ENCODE peak calls at places on chromosomes 4 and X, in four cellular contexts. B is tibial artery, Z is transverse colon, C is astrocyte of the spinal cord. D is an unnamed sample.

GRCh38 chr4:128528793-128529553 is 241.4 kb upstream of the PGRMC2 start:
- DNase-seq in B (no peak), Z (no peak), C (peak; percentile 95), D (peak; percentile 100)

GRCh38 chr4:182897601-182898478 is 19.3 kb downstream of the DCTD start:
- DNase-seq in B (no peak), Z (no peak), C (no peak), D (no peak)

GRCh38 chrX:120251471-120252011 is 929 bp downstream of the ZBTB33 start:
- DNase-seq in B (peak; percentile 60), Z (peak; percentile 33), C (peak; percentile 12), D (peak; percentile 25)

GRCh38 chr4:180134116-180134866 is 2108.9 kb upstream of the TENM3 start:
- DNase-seq in B (no peak), Z (peak; percentile 23), C (peak; percentile 6), D (no peak)

GRCh38 chr4:8914461-8915171 is 43.0 kb upstream of the HMX1 start:
- DNase-seq in B (peak; percentile 34), Z (no peak), C (no peak), D (no peak)

GRCh38 chr4:128782076-128782715 is 27.3 kb upstream of the JADE1 start:
- DNase-seq in B (no peak), Z (peak; percentile 50), C (no peak), D (no peak)

GRCh38 chr4:84324850-84325249 is 174.2 kb downstream of the NKX6-1 start:
- DNase-seq in B (no peak), Z (no peak), C (no peak), D (no peak)

GRCh38 chr4:2059726-2060577 is 825 bp downstream of the NAT8L start:
- DNase-seq in B (no peak), Z (no peak), C (no peak), D (no peak)

GRCh38 chr4:99852199-99852718 is 35.6 kb downstream of the DAPP1 start:
- DNase-seq in B (no peak), Z (no peak), C (no peak), D (no peak)

GRCh38 chr4:147678121-147678520 is 5.8 kb downstream of the PRMT9 start:
- DNase-seq in B (no peak), Z (no peak), C (no peak), D (no peak)

GRCh38 chr4:107897823-107898222 is 33.5 kb upstream of the CYP2U1 start:
- DNase-seq in B (no peak), Z (no peak), C (no peak), D (no peak)

GRCh38 chrX:12929701-12930100 is 23.3 kb downstream of the TLR8 start:
- DNase-seq in B (no peak), Z (no peak), C (no peak), D (no peak)

GRCh38 chr4:8010618-8011017 is 71.0 kb upstream of the AFAP1 start:
- DNase-seq in B (no peak), Z (peak; percentile 49), C (peak; percentile 61), D (peak; percentile 63)

GRCh38 chr4:163166041-163166579 is 580 bp downstream of the NAF1 start:
- DNase-seq in B (peak; percentile 78), Z (peak; percentile 47), C (peak; percentile 52), D (peak; percentile 47)

GRCh38 chr4:121690001-121690400 is 6.8 kb downstream of the ANXA5 start:
- DNase-seq in B (no peak), Z (no peak), C (peak; percentile 66), D (no peak)

GRCh38 chr4:146916479-146917076 is 29.1 kb downstream of the TTC29 start:
- DNase-seq in B (no peak), Z (no peak), C (peak; percentile 56), D (peak; percentile 66)

GRCh38 chr4:181312066-181312465 is 931.1 kb upstream of the TENM3 start:
- DNase-seq in B (no peak), Z (no peak), C (no peak), D (no peak)

GRCh38 chr4:181308476-181309170 is 934.6 kb upstream of the TENM3 start:
- DNase-seq in B (no peak), Z (no peak), C (no peak), D (no peak)
- H3K4me3 ChIP-seq in B (no peak overlapping the region), Z (no peak overlapping the region), C (no peak overlapping the region), D (no peak overlapping the region)

DNA sequence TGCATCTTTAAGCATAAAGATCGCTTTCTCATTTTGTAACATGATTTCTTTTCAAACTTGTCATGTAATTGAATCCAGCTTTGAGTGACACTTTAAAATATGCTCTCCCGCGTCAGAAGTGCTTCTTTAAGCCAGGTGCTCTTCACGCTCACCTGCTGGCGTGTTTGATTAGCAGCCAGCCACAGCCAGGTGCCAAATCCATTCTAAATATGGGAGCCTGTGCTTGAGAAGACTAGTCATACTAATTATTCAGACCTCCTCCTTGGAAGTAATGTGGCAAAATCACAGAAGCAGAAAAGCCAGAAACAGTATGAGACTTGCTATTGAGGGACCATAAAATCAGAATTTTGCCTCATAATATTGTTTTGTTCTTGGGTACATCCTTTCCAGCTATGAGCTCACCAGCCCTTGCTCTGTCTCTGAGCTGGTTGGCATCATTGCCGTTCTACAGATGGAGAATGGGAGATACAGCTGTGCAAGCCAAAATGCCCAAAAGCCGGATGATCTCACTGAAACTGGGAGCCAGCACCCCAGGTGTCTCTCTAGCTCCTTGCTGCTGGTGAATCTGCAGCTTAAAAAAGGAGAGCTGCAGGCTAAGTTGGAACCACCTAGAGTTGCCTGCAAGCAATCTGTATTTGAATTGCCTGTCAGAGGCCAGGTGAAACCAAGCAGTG is 205.4 kb downstream of the SHROOM3 start:
- DNase-seq in B (no peak), Z (no peak), C (no peak), D (no peak)
- TF ChIP-seq CTCF in B (no peak), Z (no peak), C (no peak), D (no peak)

GRCh38 chrX:72018277-72019112 is 107.8 kb downstream of the NHSL2 start:
- DNase-seq in B (peak; percentile 94), Z (peak; percentile 84), C (peak; percentile 88), D (peak; percentile 86)
- H3K4me3 ChIP-seq in B (peak overlapping the region; percentile 34), Z (peak overlapping the region; percentile 31), C (no peak overlapping the region), D (no peak overlapping the region)

GRCh38 chrX:103017542-103017941 is 46.4 kb downstream of the BEX1 start:
- DNase-seq in B (no peak), Z (no peak), C (no peak), D (peak; percentile 1)
- TF ChIP-seq CTCF in B (no peak), Z (no peak), C (no peak), D (no peak)

GRCh38 chr4:37802068-37802666 is 24.3 kb upstream of the PGM2 start:
- DNase-seq in B (peak; percentile 75), Z (peak; percentile 68), C (peak; percentile 73), D (peak; percentile 67)
- H3K4me3 ChIP-seq in B (no peak overlapping the region), Z (no peak overlapping the region), C (no peak overlapping the region), D (no peak overlapping the region)

DNA sequence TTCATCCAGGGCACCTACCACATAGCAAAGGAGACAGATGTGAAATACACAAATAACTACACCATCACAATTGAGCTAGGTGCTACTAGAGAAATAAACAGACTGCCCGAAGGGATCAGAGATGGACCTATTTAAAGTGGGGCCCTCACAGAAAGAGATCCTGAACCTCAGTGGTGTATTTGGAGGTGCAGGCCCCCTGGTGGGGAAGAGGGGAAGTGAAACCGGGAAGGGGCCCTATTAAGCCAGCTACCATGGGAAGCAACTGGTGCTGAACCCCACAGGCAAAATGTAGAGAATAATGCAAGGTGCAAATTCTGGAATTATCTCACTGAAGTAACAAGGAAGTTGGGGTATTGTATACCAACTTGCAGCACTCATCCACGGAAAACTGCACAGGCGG is 78.6 kb upstream of the FAM9A start:
- DNase-seq in B (no peak), Z (peak; percentile 11), C (no peak), D (peak; percentile 27)
- TF ChIP-seq CTCF in B (no peak), Z (peak; percentile 42), C (peak; percentile 64), D (peak; percentile 69)

DNA sequence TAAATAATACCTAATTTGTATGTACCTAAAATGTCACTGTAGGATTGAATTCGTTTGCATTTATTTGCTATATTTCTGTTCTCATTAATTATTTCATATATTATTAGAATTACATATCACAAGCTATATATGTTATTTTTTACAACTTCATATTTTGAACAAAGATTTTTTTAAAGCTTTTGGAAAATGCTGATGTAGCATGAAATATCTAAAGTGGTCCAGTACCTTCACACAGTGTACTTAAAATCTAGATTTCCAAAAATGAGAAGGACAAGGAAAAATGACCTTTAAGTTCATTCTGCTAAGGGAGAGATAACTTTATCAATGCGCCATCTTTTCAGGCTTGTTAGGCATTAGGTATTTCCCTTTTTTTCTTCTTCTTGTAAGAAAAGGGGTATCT is 71.8 kb downstream of the LARP7 start:
- DNase-seq in B (no peak), Z (no peak), C (no peak), D (no peak)
- H3K4me3 ChIP-seq in B (no peak overlapping the region), Z (no peak overlapping the region), C (no peak overlapping the region), D (no peak overlapping the region)

GRCh38 chrX:130264573-130264972 is 4.1 kb downstream of the ZNF280C start:
- DNase-seq in B (no peak), Z (no peak), C (no peak), D (no peak)

GRCh38 chrX:130263016-130263415 is 5.7 kb downstream of the ZNF280C start:
- DNase-seq in B (no peak), Z (no peak), C (no peak), D (peak; percentile 5)

DNA sequence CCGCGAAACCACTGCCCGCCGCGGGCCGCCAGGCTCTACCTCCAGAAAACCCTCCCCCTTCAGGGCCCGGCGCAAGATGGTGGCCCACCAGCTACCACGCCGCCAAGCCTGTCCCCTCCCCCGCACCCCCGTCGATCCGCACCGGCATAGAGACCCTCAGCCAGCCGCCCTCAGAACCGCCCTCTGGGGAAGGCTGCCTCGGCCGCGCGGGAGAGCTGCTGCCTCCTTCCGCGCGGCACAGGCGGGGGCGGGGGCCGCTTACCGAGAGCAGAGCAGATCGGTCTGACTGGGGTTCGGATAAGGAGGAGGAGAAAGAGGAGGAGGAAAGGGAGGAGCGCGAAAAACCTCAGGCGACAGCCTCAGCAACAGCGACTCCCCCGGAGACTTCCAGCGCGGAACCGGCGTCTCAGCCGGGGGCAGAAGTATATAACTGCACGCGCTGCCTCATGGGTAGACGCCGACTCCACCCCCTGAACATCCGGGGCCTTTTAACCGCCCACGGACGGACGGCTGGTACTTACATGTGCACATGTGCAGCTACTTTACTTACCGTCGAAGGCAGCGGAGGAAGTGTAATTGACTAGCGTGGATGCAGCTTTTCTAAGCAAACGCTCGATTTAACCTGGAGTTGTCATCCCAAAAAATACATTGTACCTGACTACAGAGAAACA is at the start of gene ZNF280C:
- DNase-seq in B (peak; percentile 92), Z (peak; percentile 92), C (peak; percentile 94), D (peak; percentile 94)
- TF ChIP-seq CTCF in B (no peak), Z (no peak), C (peak; percentile 26), D (peak; percentile 28)